ENCODE peak calls at places on chromosomes 11 and 22, in six cellular contexts. Y is cardiac muscle cell; T is right cardiac atrium; U is CD8-positive, alpha-beta memory T cell; M is GM23338; V is BE2C. J is an unnamed sample. For H3K27me3, the result is how much of the 10 kb centered on the place peaks cover.

GRCh38 chr11:61369372-61370348 is 7.5 kb downstream of the TMEM138 start:
- DNase-seq in U (no peak), Y (no peak), V (no peak), T (peak), M (no peak), J (no peak)

GRCh38 chr11:117618956-117619355 is 178.1 kb downstream of the DSCAML1 start:
- DNase-seq in Y (no peak), M (peak), T (peak), U (no peak), V (peak), J (no peak)

GRCh38 chr11:7904910-7905309 is 26.2 kb downstream of the OR10A6 start:
- DNase-seq in M (peak), T (no peak), V (no peak), U (no peak), Y (no peak), J (no peak)

GRCh38 chr22:28142361-28142801 is 223.3 kb upstream of the PITPNB start:
- DNase-seq in T (no peak), U (no peak), M (no peak), Y (no peak), V (no peak), J (no peak)

GRCh38 chr11:78714539-78714938 is 139.9 kb upstream of the NARS2 start:
- DNase-seq in V (no peak), U (no peak), Y (no peak), M (peak), T (no peak), J (no peak)

GRCh38 chr11:118998822-118999221 is 884 bp downstream of the CENATAC start:
- DNase-seq in Y (no peak), V (no peak), T (no peak), U (no peak), M (peak), J (no peak)

GRCh38 chr11:34585870-34586654 is 34.8 kb upstream of the EHF start:
- DNase-seq in M (peak), V (no peak), U (peak), Y (peak), T (no peak), J (no peak)

GRCh38 chr11:113045146-113045545 is 83.9 kb downstream of the NCAM1 start:
- DNase-seq in U (no peak), Y (no peak), T (no peak), M (no peak), V (peak), J (no peak)

GRCh38 chr22:37501610-37502341 is 15.6 kb upstream of the MFNG start:
- DNase-seq in V (no peak), T (peak), U (no peak), Y (no peak), M (no peak), J (no peak)

GRCh38 chr11:24264868-24265267 is 232.0 kb upstream of the LUZP2 start:
- DNase-seq in T (no peak), V (no peak), M (no peak), U (no peak), Y (no peak), J (no peak)

GRCh38 chr11:59186130-59186594 is 14.2 kb downstream of the DTX4 start:
- DNase-seq in M (peak), Y (no peak), U (peak), V (no peak), T (no peak), J (peak)

GRCh38 chr11:97225794-97226193 is 836.0 kb downstream of the JRKL start:
- DNase-seq in Y (no peak), V (no peak), U (no peak), T (no peak), M (no peak), J (no peak)

GRCh38 chr22:39414886-39415285 is 15.3 kb downstream of the TAB1 start:
- DNase-seq in T (peak), M (no peak), U (no peak), V (no peak), Y (no peak), J (no peak)

GRCh38 chr11:96036863-96037262 is 113.0 kb upstream of the MTMR2 start:
- DNase-seq in T (no peak), U (no peak), Y (no peak), M (no peak), V (no peak), J (no peak)

GRCh38 chr11:11843233-11843632 is 1.5 kb downstream of the USP47 start:
- DNase-seq in T (no peak), Y (peak), M (no peak), V (no peak), U (peak), J (peak)

GRCh38 chr11:113839842-113840241 is 35.5 kb downstream of the USP28 start:
- DNase-seq in M (no peak), V (no peak), T (no peak), U (no peak), Y (no peak), J (no peak)

GRCh38 chr11:440065-441042 is 1.5 kb downstream of the ANO9 start:
- DNase-seq in M (no peak), V (no peak), T (peak), U (no peak), Y (no peak), J (no peak)

GRCh38 chr22:37282385-37282677 is at the start of gene CYTH4:
- DNase-seq in U (peak), M (no peak), T (peak), V (no peak), Y (no peak), J (peak)

GRCh38 chr22:36326178-36327161 is 61.3 kb downstream of the MYH9 start:
- DNase-seq in T (peak), Y (no peak), M (no peak), V (no peak), U (no peak), J (no peak)

GRCh38 chr22:42974223-42974622 is 40.7 kb downstream of the PACSIN2 start:
- DNase-seq in Y (no peak), M (no peak), U (no peak), T (no peak), V (no peak), J (no peak)

GRCh38 chr22:49010086-49010863 is 817.4 kb downstream of the BRD1 start:
- DNase-seq in M (no peak), T (no peak), V (no peak), U (no peak), Y (no peak), J (no peak)

GRCh38 chr11:94647926-94648325 is 80.8 kb downstream of the PIWIL4 start:
- DNase-seq in V (no peak), T (peak), U (no peak), Y (no peak), M (no peak), J (no peak)

GRCh38 chr11:45964911-45965389 is 42.5 kb downstream of the LARGE2 start:
- DNase-seq in M (peak), Y (peak), T (peak), U (peak), V (peak), J (peak)

GRCh38 chr11:44572884-44573283 is 7.4 kb downstream of the CD82 start:
- DNase-seq in M (peak), U (no peak), Y (no peak), T (peak), V (no peak), J (no peak)

GRCh38 chr11:15943418-15944197 is 412.7 kb downstream of the SOX6 start:
- DNase-seq in V (no peak), T (no peak), M (no peak), U (no peak), Y (no peak), J (no peak)

GRCh38 chr22:20191000-20191515 is 40.2 kb upstream of the CCDC188 start:
- DNase-seq in Y (no peak), V (no peak), M (no peak), U (no peak), T (no peak), J (no peak)

GRCh38 chr11:43493431-43493830 is 134.7 kb downstream of the TTC17 start:
- DNase-seq in M (peak), U (no peak), Y (no peak), T (no peak), V (no peak), J (no peak)

GRCh38 chr11:9091044-9091936 is at the start of gene SCUBE2:
- DNase-seq in U (no peak), Y (peak), M (peak), T (peak), V (no peak), J (no peak)

GRCh38 chr11:19201737-19202605 is at the start of gene CSRP3:
- DNase-seq in T (peak), V (no peak), Y (peak), M (no peak), U (no peak), J (no peak)
- H3K4me3 ChIP-seq in T (peak), V (no peak), Y (peak), M (no peak), U (no peak), J (no peak)

GRCh38 chr11:72238492-72239295 is 5.3 kb downstream of the PHOX2A start:
- DNase-seq in M (peak), T (no peak), Y (no peak), U (no peak), V (peak), J (no peak)
- H3K27me3 ChIP-seq in M (half or more), T (under half), Y (under half), U (under half), V (under half), J (under half)

DNA sequence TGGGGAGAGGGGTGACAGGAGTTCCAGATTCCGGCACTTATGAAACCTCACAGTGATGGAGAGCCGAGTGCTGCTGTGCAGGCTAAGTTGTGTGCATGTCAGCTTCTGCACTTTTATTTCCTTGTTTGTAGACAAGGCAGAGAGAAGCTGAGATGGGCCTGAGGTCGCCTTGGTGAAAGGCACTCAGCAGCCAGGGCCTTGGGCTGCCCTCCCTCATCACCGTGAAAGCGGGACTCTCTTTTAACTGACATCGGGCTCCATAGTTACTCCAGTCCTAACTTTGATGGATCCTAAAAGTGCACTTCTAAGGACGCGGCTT is 7.6 kb downstream of the CD81 start:
- DNase-seq in U (no peak), T (no peak), M (no peak), Y (no peak), V (no peak), J (no peak)
- H3K4me3 ChIP-seq in U (no peak), T (no peak), M (no peak), Y (no peak), V (no peak), J (no peak)

GRCh38 chr22:45651931-45652528 is 19.6 kb upstream of the ATXN10 start:
- DNase-seq in M (no peak), T (no peak), Y (no peak), U (no peak), V (no peak), J (no peak)

GRCh38 chr22:45648320-45649070 is 23.1 kb upstream of the ATXN10 start:
- DNase-seq in M (no peak), Y (no peak), T (peak), U (no peak), V (no peak), J (no peak)

GRCh38 chr22:45645526-45646414 is 25.9 kb upstream of the ATXN10 start:
- DNase-seq in M (peak), U (peak), V (peak), Y (peak), T (peak), J (peak)

GRCh38 chr22:45647532-45648225 is 24.0 kb upstream of the ATXN10 start:
- DNase-seq in Y (no peak), T (peak), M (no peak), V (no peak), U (no peak), J (no peak)

DNA sequence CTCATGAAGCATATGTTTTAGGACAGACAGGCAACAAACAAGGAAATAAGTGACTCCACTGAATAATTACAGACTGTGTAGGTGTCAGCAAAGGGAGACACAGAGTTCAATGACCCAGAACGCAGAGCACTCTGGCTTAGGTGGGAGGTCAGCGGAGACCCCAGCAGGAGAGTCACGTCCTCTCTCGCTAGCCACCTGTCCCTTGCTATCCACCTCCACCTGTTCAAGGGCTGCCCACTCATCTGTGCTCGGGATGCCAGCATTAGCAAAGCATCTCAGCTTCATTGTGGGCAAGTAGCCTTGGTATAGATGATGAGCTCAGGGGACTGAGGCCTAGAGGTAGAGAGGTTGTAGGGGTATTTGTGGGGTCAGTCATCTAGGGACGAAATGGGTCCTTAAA is 21.8 kb upstream of the ATXN10 start:
- DNase-seq in M (no peak), V (no peak), U (no peak), Y (no peak), T (no peak), J (no peak)
- H3K27me3 ChIP-seq in M (under half), V (under half), U (under half), Y (half or more), T (under half), J (under half)

GRCh38 chr11:67056640-67057409 is at the start of gene RHOD:
- DNase-seq in U (peak), T (peak), M (peak), Y (peak), V (no peak), J (peak)

GRCh38 chr11:67054851-67055523 is 1.7 kb upstream of the RHOD start:
- DNase-seq in T (peak), M (no peak), U (no peak), Y (peak), V (peak), J (no peak)

GRCh38 chr11:67057410-67057757 is 737 bp downstream of the RHOD start:
- DNase-seq in U (no peak), Y (no peak), V (no peak), M (no peak), T (no peak), J (no peak)

GRCh38 chr11:67056267-67056639 is 394 bp upstream of the RHOD start:
- DNase-seq in T (no peak), U (no peak), V (no peak), Y (no peak), M (no peak), J (no peak)

DNA sequence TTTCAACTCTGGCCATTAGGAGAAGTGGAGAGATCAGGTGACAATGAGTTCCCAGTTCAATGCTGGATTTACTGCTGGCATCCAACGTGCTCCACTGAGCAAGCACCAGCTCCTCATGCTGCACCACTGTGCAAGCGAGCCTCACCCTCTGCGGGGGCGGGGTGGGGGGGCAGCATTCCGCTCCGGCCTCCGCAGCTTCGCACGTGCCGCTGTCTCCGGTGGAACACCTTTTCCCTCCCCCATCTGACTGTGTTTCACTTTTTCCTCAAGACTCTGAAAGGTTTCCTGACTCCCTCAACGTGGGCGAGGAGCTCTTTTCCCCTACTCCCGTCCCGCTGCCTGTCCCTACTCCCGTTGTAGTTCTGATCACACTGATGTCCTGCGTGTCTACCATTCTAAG is 835 bp upstream of the RHOD start:
- DNase-seq in Y (no peak), U (no peak), V (no peak), T (no peak), M (no peak), J (no peak)
- H3K4me3 ChIP-seq in Y (no peak), U (no peak), V (no peak), T (no peak), M (peak), J (no peak)

J was measured in CD4-positive, CD25-positive, alpha-beta regulatory T cell.